ENCODE peak calls at places on chromosomes 13 and 19, in eight cellular contexts. One of them, this sample, is unnamed.

GRCh38 chr13:26881154-26881553 is 120.6 kb upstream of the GPR12 start:
- DNase-seq in amniotic stem cell: no peak
- DNase-seq in central memory CD4-positive, alpha-beta T cell: no peak
- DNase-seq in T-helper 2 cell: no peak
- DNase-seq in nephron progenitor cell: no peak
- DNase-seq in sciatic nerve: no peak
- DNase-seq in progenitor cell of endocrine pancreas: no peak
- DNase-seq in cardiac muscle cell: no peak
- DNase-seq in this sample: no peak

GRCh38 chr13:24247016-24247415 is 62.4 kb upstream of the C1QTNF9 start:
- DNase-seq in T-helper 2 cell: no peak
- DNase-seq in amniotic stem cell: no peak
- DNase-seq in progenitor cell of endocrine pancreas: no peak
- DNase-seq in central memory CD4-positive, alpha-beta T cell: no peak
- DNase-seq in sciatic nerve: no peak
- DNase-seq in cardiac muscle cell: peak
- DNase-seq in nephron progenitor cell: no peak
- DNase-seq in this sample: no peak

GRCh38 chr19:45824041-45824471 is 8.9 kb upstream of the RSPH6A start:
- DNase-seq in nephron progenitor cell: no peak
- DNase-seq in central memory CD4-positive, alpha-beta T cell: no peak
- DNase-seq in amniotic stem cell: no peak
- DNase-seq in progenitor cell of endocrine pancreas: no peak
- DNase-seq in cardiac muscle cell: no peak
- DNase-seq in sciatic nerve: no peak
- DNase-seq in T-helper 2 cell: no peak
- DNase-seq in this sample: no peak

GRCh38 chr19:3683405-3683865 is 16.8 kb downstream of the PIP5K1C start:
- DNase-seq in amniotic stem cell: no peak
- DNase-seq in sciatic nerve: no peak
- DNase-seq in nephron progenitor cell: peak
- DNase-seq in T-helper 2 cell: no peak
- DNase-seq in central memory CD4-positive, alpha-beta T cell: no peak
- DNase-seq in cardiac muscle cell: no peak
- DNase-seq in progenitor cell of endocrine pancreas: no peak
- DNase-seq in this sample: no peak

GRCh38 chr13:52891685-52892084 is 43.2 kb upstream of the PCDH8 start:
- DNase-seq in T-helper 2 cell: no peak
- DNase-seq in cardiac muscle cell: no peak
- DNase-seq in progenitor cell of endocrine pancreas: no peak
- DNase-seq in sciatic nerve: no peak
- DNase-seq in amniotic stem cell: no peak
- DNase-seq in nephron progenitor cell: no peak
- DNase-seq in central memory CD4-positive, alpha-beta T cell: no peak
- DNase-seq in this sample: no peak

GRCh38 chr13:28448959-28449358 is 46.0 kb downstream of the FLT1 start:
- DNase-seq in cardiac muscle cell: no peak
- DNase-seq in T-helper 2 cell: no peak
- DNase-seq in nephron progenitor cell: no peak
- DNase-seq in progenitor cell of endocrine pancreas: no peak
- DNase-seq in central memory CD4-positive, alpha-beta T cell: no peak
- DNase-seq in sciatic nerve: no peak
- DNase-seq in amniotic stem cell: no peak
- DNase-seq in this sample: no peak

GRCh38 chr13:52847682-52848432 is 583 bp downstream of the PCDH8 start:
- DNase-seq in central memory CD4-positive, alpha-beta T cell: no peak
- DNase-seq in cardiac muscle cell: no peak
- DNase-seq in nephron progenitor cell: peak
- DNase-seq in progenitor cell of endocrine pancreas: no peak
- DNase-seq in T-helper 2 cell: no peak
- DNase-seq in sciatic nerve: no peak
- DNase-seq in amniotic stem cell: no peak
- DNase-seq in this sample: no peak

GRCh38 chr19:38304866-38305429 is 897 bp downstream of the C19orf33 start:
- DNase-seq in nephron progenitor cell: peak
- DNase-seq in T-helper 2 cell: no peak
- DNase-seq in cardiac muscle cell: peak
- DNase-seq in central memory CD4-positive, alpha-beta T cell: no peak
- DNase-seq in amniotic stem cell: no peak
- DNase-seq in sciatic nerve: no peak
- DNase-seq in progenitor cell of endocrine pancreas: peak
- DNase-seq in this sample: no peak

GRCh38 chr13:51806571-51806970 is 2.6 kb upstream of the DHRS12 start:
- DNase-seq in amniotic stem cell: no peak
- DNase-seq in T-helper 2 cell: no peak
- DNase-seq in sciatic nerve: no peak
- DNase-seq in progenitor cell of endocrine pancreas: no peak
- DNase-seq in cardiac muscle cell: no peak
- DNase-seq in nephron progenitor cell: no peak
- DNase-seq in central memory CD4-positive, alpha-beta T cell: no peak
- DNase-seq in this sample: no peak

GRCh38 chr19:18542936-18543813 is at the start of gene FKBP8:
- DNase-seq in sciatic nerve: peak
- DNase-seq in progenitor cell of endocrine pancreas: peak
- DNase-seq in nephron progenitor cell: peak
- DNase-seq in T-helper 2 cell: peak
- DNase-seq in amniotic stem cell: peak
- DNase-seq in cardiac muscle cell: peak
- DNase-seq in central memory CD4-positive, alpha-beta T cell: peak
- DNase-seq in this sample: peak

GRCh38 chr19:3135961-3136683 is at the start of gene GNA15:
- DNase-seq in nephron progenitor cell: no peak
- DNase-seq in sciatic nerve: no peak
- DNase-seq in cardiac muscle cell: no peak
- DNase-seq in progenitor cell of endocrine pancreas: no peak
- DNase-seq in amniotic stem cell: no peak
- DNase-seq in T-helper 2 cell: peak
- DNase-seq in central memory CD4-positive, alpha-beta T cell: peak
- DNase-seq in this sample: peak

GRCh38 chr19:39817888-39818561 is 15.9 kb downstream of the DYRK1B start:
- DNase-seq in amniotic stem cell: no peak
- DNase-seq in T-helper 2 cell: no peak
- DNase-seq in nephron progenitor cell: peak
- DNase-seq in sciatic nerve: no peak
- DNase-seq in cardiac muscle cell: no peak
- DNase-seq in progenitor cell of endocrine pancreas: no peak
- DNase-seq in central memory CD4-positive, alpha-beta T cell: no peak
- DNase-seq in this sample: no peak

GRCh38 chr13:70043685-70044084 is 63.9 kb upstream of the ATXN8OS start:
- DNase-seq in T-helper 2 cell: no peak
- DNase-seq in progenitor cell of endocrine pancreas: no peak
- DNase-seq in amniotic stem cell: no peak
- DNase-seq in cardiac muscle cell: no peak
- DNase-seq in nephron progenitor cell: no peak
- DNase-seq in central memory CD4-positive, alpha-beta T cell: no peak
- DNase-seq in sciatic nerve: no peak
- DNase-seq in this sample: no peak

GRCh38 chr13:95920485-95920884 is 132.7 kb downstream of the UGGT2 start:
- DNase-seq in sciatic nerve: no peak
- DNase-seq in cardiac muscle cell: no peak
- DNase-seq in central memory CD4-positive, alpha-beta T cell: no peak
- DNase-seq in amniotic stem cell: no peak
- DNase-seq in progenitor cell of endocrine pancreas: no peak
- DNase-seq in T-helper 2 cell: no peak
- DNase-seq in nephron progenitor cell: no peak
- DNase-seq in this sample: no peak

GRCh38 chr13:113155201-113155600 is 3.2 kb upstream of the PROZ start:
- DNase-seq in central memory CD4-positive, alpha-beta T cell: no peak
- DNase-seq in sciatic nerve: no peak
- DNase-seq in T-helper 2 cell: no peak
- DNase-seq in cardiac muscle cell: no peak
- DNase-seq in amniotic stem cell: no peak
- DNase-seq in nephron progenitor cell: no peak
- DNase-seq in progenitor cell of endocrine pancreas: no peak
- DNase-seq in this sample: no peak

GRCh38 chr13:39159393-39159792 is 121.1 kb downstream of the NHLRC3 start:
- DNase-seq in central memory CD4-positive, alpha-beta T cell: no peak
- DNase-seq in cardiac muscle cell: no peak
- DNase-seq in T-helper 2 cell: no peak
- DNase-seq in progenitor cell of endocrine pancreas: no peak
- DNase-seq in nephron progenitor cell: no peak
- DNase-seq in sciatic nerve: no peak
- DNase-seq in amniotic stem cell: no peak
- DNase-seq in this sample: no peak

GRCh38 chr13:41528021-41528420 is 70.7 kb downstream of the RGCC start:
- DNase-seq in T-helper 2 cell: no peak
- DNase-seq in nephron progenitor cell: no peak
- DNase-seq in cardiac muscle cell: no peak
- DNase-seq in sciatic nerve: no peak
- DNase-seq in progenitor cell of endocrine pancreas: no peak
- DNase-seq in central memory CD4-positive, alpha-beta T cell: no peak
- DNase-seq in amniotic stem cell: no peak
- DNase-seq in this sample: no peak

GRCh38 chr19:47779524-47780214 is 1.2 kb downstream of the SELENOW start:
- DNase-seq in cardiac muscle cell: peak
- DNase-seq in amniotic stem cell: no peak
- DNase-seq in T-helper 2 cell: no peak
- DNase-seq in nephron progenitor cell: no peak
- DNase-seq in sciatic nerve: peak
- DNase-seq in central memory CD4-positive, alpha-beta T cell: no peak
- DNase-seq in progenitor cell of endocrine pancreas: no peak
- DNase-seq in this sample: no peak

GRCh38 chr19:51194527-51195315 is 30.2 kb upstream of the CD33 start:
- DNase-seq in central memory CD4-positive, alpha-beta T cell: no peak
- DNase-seq in progenitor cell of endocrine pancreas: no peak
- DNase-seq in T-helper 2 cell: no peak
- DNase-seq in nephron progenitor cell: no peak
- DNase-seq in cardiac muscle cell: no peak
- DNase-seq in amniotic stem cell: no peak
- DNase-seq in sciatic nerve: no peak
- DNase-seq in this sample: no peak

GRCh38 chr13:109816112-109816978 is 30.0 kb upstream of the IRS2 start:
- DNase-seq in cardiac muscle cell: no peak
- DNase-seq in central memory CD4-positive, alpha-beta T cell: no peak
- DNase-seq in T-helper 2 cell: no peak
- DNase-seq in progenitor cell of endocrine pancreas: no peak
- DNase-seq in nephron progenitor cell: no peak
- DNase-seq in amniotic stem cell: no peak
- DNase-seq in sciatic nerve: no peak
- DNase-seq in this sample: no peak

GRCh38 chr13:112132142-112132541 is 65.2 kb downstream of the SOX1 start:
- DNase-seq in sciatic nerve: no peak
- DNase-seq in T-helper 2 cell: no peak
- DNase-seq in nephron progenitor cell: no peak
- DNase-seq in amniotic stem cell: no peak
- DNase-seq in cardiac muscle cell: no peak
- DNase-seq in central memory CD4-positive, alpha-beta T cell: no peak
- DNase-seq in progenitor cell of endocrine pancreas: no peak
- DNase-seq in this sample: no peak

GRCh38 chr13:106143392-106143791 is 392.1 kb downstream of the EFNB2 start:
- DNase-seq in cardiac muscle cell: no peak
- DNase-seq in progenitor cell of endocrine pancreas: no peak
- DNase-seq in sciatic nerve: no peak
- DNase-seq in central memory CD4-positive, alpha-beta T cell: no peak
- DNase-seq in T-helper 2 cell: no peak
- DNase-seq in nephron progenitor cell: no peak
- DNase-seq in amniotic stem cell: peak
- DNase-seq in this sample: no peak

This sample was measured in T-helper 9 cell.